ENCODE peak calls at places on chromosomes 11 and 22, in seven cellular contexts. Z, L, D, Q, U, E and K are unnamed samples.

GRCh38 chr11:34626393-34626792 is 5.5 kb downstream of the EHF start:
- DNase-seq in Z (no peak), L (no peak), D (no peak), Q (no peak), U (no peak), E (no peak), K (no peak)

GRCh38 chr11:64747961-64748715 is 4.2 kb upstream of the RASGRP2 start:
- DNase-seq in Z (no peak), L (no peak), D (peak), Q (no peak), U (no peak), E (no peak), K (peak)

GRCh38 chr22:17198188-17199130 is 20.8 kb downstream of the ADA2 start:
- DNase-seq in Z (no peak), L (no peak), D (no peak), Q (no peak), U (peak), E (peak), K (peak)

GRCh38 chr22:31102441-31103081 is 4.8 kb downstream of the SELENOM start:
- DNase-seq in Z (no peak), L (peak), D (peak), Q (no peak), U (peak), E (no peak), K (peak)

GRCh38 chr11:8838248-8838647 is 72.7 kb upstream of the AKIP1 start:
- DNase-seq in Z (no peak), L (no peak), D (no peak), Q (no peak), U (no peak), E (no peak), K (peak)

GRCh38 chr11:10529279-10529678 is 11.7 kb downstream of the RNF141 start:
- DNase-seq in Z (no peak), L (no peak), D (no peak), Q (no peak), U (no peak), E (no peak), K (no peak)

GRCh38 chr11:76672431-76673163 is 2.0 kb upstream of the LRRC32 start:
- DNase-seq in Z (peak), L (peak), D (peak), Q (no peak), U (no peak), E (no peak), K (no peak)

GRCh38 chr11:99693941-99694492 is 673.3 kb downstream of the CNTN5 start:
- DNase-seq in Z (no peak), L (no peak), D (no peak), Q (no peak), U (peak), E (no peak), K (peak)

GRCh38 chr11:31303644-31304043 is 65.9 kb downstream of the DCDC1 start:
- DNase-seq in Z (no peak), L (no peak), D (no peak), Q (no peak), U (no peak), E (no peak), K (no peak)

GRCh38 chr11:123475478-123475877 is 45.4 kb downstream of the GRAMD1B start:
- DNase-seq in Z (no peak), L (no peak), D (no peak), Q (peak), U (peak), E (no peak), K (peak)

GRCh38 chr11:416757-417621 is 2.2 kb upstream of the SIGIRR start:
- DNase-seq in Z (no peak), L (peak), D (peak), Q (no peak), U (peak), E (peak), K (no peak)

GRCh38 chr11:95925011-95925410 is 1.1 kb upstream of the MTMR2 start:
- DNase-seq in Z (peak), L (no peak), D (no peak), Q (no peak), U (peak), E (no peak), K (peak)

GRCh38 chr22:45273452-45274075 is 11.2 kb upstream of the UPK3A start:
- DNase-seq in Z (no peak), L (peak), D (no peak), Q (no peak), U (peak), E (no peak), K (no peak)

GRCh38 chr11:132126973-132127900 is 756.8 kb downstream of the NTM start:
- DNase-seq in Z (peak), L (no peak), D (no peak), Q (peak), U (peak), E (no peak), K (peak)

GRCh38 chr11:63560506-63561179 is 2.5 kb downstream of the PLAAT2 start:
- DNase-seq in Z (no peak), L (peak), D (no peak), Q (no peak), U (no peak), E (peak), K (no peak)

GRCh38 chr22:35944458-35944857 is 84.2 kb downstream of the RBFOX2 start:
- DNase-seq in Z (no peak), L (no peak), D (no peak), Q (no peak), U (no peak), E (no peak), K (no peak)

GRCh38 chr11:15204766-15205165 is 90.0 kb downstream of the INSC start:
- DNase-seq in Z (no peak), L (no peak), D (no peak), Q (no peak), U (no peak), E (no peak), K (no peak)
- H3K4me3 ChIP-seq in Z (no peak), L (no peak), D (no peak), Q (no peak), U (no peak), E (no peak), K (no peak)

DNA sequence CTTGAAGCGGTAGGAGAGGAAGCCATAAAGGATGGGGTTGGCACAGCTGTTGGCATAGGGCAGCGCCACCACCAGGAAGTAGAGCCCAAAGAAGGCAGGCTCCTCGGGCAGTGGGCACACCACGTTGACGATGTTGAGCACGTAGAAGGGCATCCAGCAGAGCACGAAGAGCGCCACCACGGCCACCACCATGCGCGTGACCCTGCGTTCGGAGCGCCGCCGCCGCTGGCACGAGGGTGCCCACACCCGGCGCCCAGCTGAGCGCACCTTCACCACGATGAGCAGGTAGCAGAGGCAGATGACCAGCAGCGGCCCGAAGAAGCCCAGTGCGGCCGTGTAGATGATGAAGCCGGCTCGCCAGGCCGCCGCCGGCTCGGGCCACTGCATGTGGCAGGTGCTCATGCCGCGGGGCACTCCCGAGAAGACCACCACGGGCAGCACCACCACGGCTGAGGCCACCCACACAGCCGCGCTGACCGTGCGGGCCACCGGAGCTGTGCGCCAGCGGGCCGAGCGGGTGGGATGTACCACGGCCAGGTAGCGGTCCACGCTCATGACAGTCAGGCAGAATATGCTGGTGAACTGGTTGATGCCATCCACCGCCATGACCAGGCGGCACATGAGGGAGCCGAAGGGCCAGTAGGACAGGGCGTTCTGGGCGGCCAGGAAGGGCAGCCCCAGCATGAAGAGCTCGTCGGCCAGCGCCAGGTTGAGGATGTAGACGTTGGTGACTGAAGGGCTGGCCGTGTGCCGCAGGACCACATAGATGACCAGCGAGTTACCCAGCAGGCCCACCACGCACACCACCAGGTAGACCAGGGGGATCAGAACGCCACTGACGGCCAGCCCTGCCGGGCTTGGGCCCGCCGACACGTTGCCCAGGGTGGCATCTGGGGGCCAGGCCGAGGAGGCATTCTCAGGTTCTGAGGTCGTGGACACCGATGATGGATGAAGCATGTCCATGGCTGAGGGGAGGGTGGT is 5.1 kb downstream of the SSTR3 start:
- DNase-seq in Z (no peak), L (no peak), D (peak), Q (no peak), U (no peak), E (peak), K (no peak)
- TF ChIP-seq CTCF in Z (no peak), L (no peak), D (no peak), Q (no peak), U (no peak), E (no peak), K (no peak)

DNA sequence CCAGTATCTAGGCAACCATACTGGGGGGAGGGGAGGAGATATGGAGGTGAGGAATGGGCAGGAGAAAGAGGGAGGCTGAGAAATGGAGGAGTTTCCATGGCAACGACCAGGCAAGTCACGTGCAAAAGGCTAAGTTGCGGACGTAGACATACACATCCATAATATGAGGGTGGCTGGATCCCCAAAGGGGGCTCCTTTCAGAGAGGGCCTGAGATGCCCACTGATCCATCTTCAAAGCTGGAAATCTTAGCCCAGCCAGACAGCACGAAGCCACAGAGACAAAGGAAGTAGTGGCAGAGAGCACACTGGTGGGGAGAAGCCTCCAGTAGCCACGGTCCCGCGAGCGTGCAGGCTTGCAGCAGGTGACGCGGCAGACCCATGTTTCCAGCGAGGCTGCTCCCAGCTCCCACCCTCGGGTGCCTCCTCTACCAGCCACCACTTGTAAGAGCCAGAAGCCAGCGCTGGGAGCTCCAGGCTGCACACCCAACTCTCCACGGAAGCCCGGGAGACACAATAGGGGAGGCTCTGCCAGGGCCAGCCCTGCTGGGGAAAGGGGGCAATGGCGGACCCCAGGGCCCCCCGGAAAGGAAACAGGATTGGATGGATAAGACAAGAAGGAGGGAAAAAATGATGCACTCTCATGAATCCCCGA is 935 bp downstream of the FXYD6 start:
- DNase-seq in Z (no peak), L (no peak), D (no peak), Q (peak), U (no peak), E (no peak), K (no peak)
- H3K4me3 ChIP-seq in Z (no peak), L (no peak), D (peak), Q (no peak), U (peak), E (peak), K (no peak)

GRCh38 chr11:44565746-44566558 is 489 bp downstream of the CD82 start:
- DNase-seq in Z (peak), L (no peak), D (peak), Q (no peak), U (no peak), E (peak), K (no peak)

GRCh38 chr11:44566559-44566949 is 1.1 kb downstream of the CD82 start:
- DNase-seq in Z (no peak), L (no peak), D (no peak), Q (no peak), U (no peak), E (no peak), K (no peak)

GRCh38 chr11:44568358-44568705 is 2.9 kb downstream of the CD82 start:
- DNase-seq in Z (no peak), L (no peak), D (no peak), Q (peak), U (no peak), E (no peak), K (no peak)

GRCh38 chr11:44567876-44568256 is 2.4 kb downstream of the CD82 start:
- DNase-seq in Z (no peak), L (no peak), D (peak), Q (no peak), U (no peak), E (no peak), K (no peak)

DNA sequence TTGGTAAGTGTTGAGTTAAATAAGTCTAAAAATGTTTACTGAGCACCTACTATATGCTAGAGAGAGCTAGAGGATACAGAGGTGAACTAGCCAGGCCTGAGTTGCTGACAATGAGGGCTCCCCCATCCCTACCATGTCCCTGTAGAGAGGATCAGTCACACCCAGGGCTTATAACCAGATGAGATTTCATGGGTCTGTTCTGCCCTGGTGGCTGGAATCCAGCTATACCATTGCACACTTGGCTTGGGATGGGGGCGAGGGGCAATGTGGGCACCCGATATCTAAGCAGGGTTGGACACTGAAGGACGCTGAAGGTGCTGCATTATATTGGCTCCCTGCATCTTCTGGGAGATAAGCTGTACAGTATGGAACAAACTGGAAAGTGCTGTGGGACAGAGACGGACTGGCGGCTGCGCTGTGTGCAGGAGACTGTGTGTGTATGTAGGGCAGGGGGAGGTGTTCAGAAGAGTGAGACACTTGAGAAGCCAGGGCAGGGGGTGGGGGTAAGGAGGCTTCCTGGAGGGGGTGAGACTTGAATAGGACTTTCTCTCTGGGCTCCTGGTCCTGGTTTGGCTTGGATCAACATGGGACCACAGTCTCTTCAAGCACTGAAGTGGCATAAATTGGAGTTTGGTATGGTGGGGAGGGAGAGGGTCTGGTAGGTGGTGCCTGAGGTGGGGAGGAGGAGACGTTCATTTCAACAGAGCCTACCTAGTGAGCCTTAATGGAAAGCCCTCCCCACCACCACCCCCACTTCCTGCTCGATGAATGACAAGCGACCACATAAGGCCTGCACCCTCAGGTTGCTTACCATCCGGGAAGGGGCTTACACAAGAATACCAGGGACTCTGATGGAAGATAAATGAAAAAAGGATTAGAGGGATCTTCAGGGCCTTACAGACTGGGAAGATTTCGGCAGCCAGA is 1.8 kb downstream of the CD82 start:
- DNase-seq in Z (no peak), L (no peak), D (no peak), Q (no peak), U (no peak), E (no peak), K (no peak)
- TF ChIP-seq CTCF in Z (no peak), L (no peak), D (no peak), Q (peak), U (no peak), E (no peak), K (no peak)

GRCh38 chr22:28441720-28442263 is 237.8 kb downstream of the TTC28 start:
- DNase-seq in Z (no peak), L (no peak), D (no peak), Q (peak), U (peak), E (no peak), K (peak)
- H3K4me3 ChIP-seq in Z (no peak), L (no peak), D (peak), Q (peak), U (peak), E (peak), K (peak)

DNA sequence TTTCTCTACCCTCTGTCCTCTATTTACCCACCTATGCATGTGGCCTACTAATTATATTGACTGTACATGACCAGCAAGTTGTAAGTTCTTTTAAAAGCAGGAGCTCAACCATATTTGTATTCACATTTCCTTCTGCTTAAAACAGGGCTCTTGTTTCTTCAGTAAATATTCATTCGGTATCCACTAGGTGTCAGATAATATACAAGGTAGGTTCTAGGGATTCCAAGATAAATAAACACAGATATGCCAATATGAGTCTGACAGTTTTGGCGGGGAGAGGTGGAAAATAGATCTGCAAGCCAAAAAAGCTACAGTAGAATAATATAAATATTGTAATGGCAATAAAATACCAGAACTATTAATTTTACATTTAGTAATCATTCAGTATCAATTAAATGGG is 15.3 kb upstream of the RAB30 start:
- DNase-seq in Z (no peak), L (no peak), D (no peak), Q (no peak), U (peak), E (no peak), K (peak)
- TF ChIP-seq CTCF in Z (peak), L (no peak), D (no peak), Q (peak), U (peak), E (no peak), K (peak)